ENCODE peak calls at places on chromosomes 5 and 9, in eight cellular contexts. Y is kidney glomerular epithelial cell; Z is right cardiac atrium; F is activated B cell treated with CpG ODN at 0.5 μM for 24 hours; C is fibroblast of the aortic adventitia; V is T-helper 1 cell; O is right lobe of liver; Q is activated CD4-positive, alpha-beta T cell treated with anti-CD3 and anti-CD28 coated beads for 4 hours. N is an unnamed sample.

GRCh38 chr5:74316064-74316586 is 324.4 kb downstream of the ENC1 start:
- DNase-seq in F (no peak), V (no peak), Y (peak), O (no peak), Z (no peak), Q (no peak), C (peak), N (no peak)

GRCh38 chr5:101720033-101720432 is 576.1 kb downstream of the SLCO4C1 start:
- DNase-seq in Q (no peak), C (no peak), F (no peak), O (no peak), V (no peak), Y (no peak), Z (no peak), N (no peak)

GRCh38 chr5:44987026-44987425 is 178.3 kb downstream of the MRPS30 start:
- DNase-seq in F (no peak), O (no peak), Q (no peak), C (no peak), Z (no peak), V (no peak), Y (no peak), N (no peak)

GRCh38 chr9:5869315-5870019 is 21.2 kb upstream of the MLANA start:
- DNase-seq in Q (no peak), C (no peak), O (no peak), F (no peak), V (no peak), Y (no peak), Z (no peak), N (no peak)

GRCh38 chr9:117485176-117485575 is 70.3 kb upstream of the ASTN2 start:
- DNase-seq in F (no peak), V (no peak), C (no peak), Q (no peak), O (no peak), Z (no peak), Y (peak), N (no peak)

GRCh38 chr5:64207978-64208377 is 42.3 kb downstream of the RNF180 start:
- DNase-seq in Z (no peak), Q (no peak), Y (peak), O (no peak), C (peak), V (no peak), F (no peak), N (no peak)

GRCh38 chr5:36494756-36495637 is 111.4 kb upstream of the SLC1A3 start:
- DNase-seq in Y (peak), Z (no peak), O (no peak), F (no peak), Q (no peak), C (peak), V (no peak), N (no peak)

GRCh38 chr5:132487841-132488555 is 2.6 kb downstream of the IRF1 start:
- DNase-seq in V (no peak), O (no peak), Q (peak), C (no peak), Y (no peak), Z (no peak), F (peak), N (no peak)

GRCh38 chr9:113548221-113549041 is 84.9 kb downstream of the RGS3 start:
- DNase-seq in C (peak), O (peak), F (no peak), Y (no peak), Q (peak), Z (peak), V (no peak), N (no peak)

GRCh38 chr5:176652136-176652535 is 4.9 kb downstream of the TSPAN17 start:
- DNase-seq in C (peak), V (no peak), Y (no peak), O (no peak), Z (no peak), Q (no peak), F (no peak), N (no peak)

GRCh38 chr5:51072937-51073336 is 310.3 kb upstream of the ISL1 start:
- DNase-seq in Y (no peak), Z (no peak), Q (no peak), F (no peak), O (peak), C (no peak), V (no peak), N (no peak)